ENCODE peak calls at places on chromosomes 6 and 20, in seven cellular contexts. One of them, this sample, is unnamed.

GRCh38 chr6:1621328-1621701 is 11.6 kb downstream of the FOXC1 start:
- DNase-seq in dorsolateral prefrontal cortex: no peak
- DNase-seq in stimulated activated CD8-positive, alpha-beta memory T cell treated with anti-CD3 and anti-CD28 coated beads, Interleukin-15, amount 100 ng/mL, for 1 hour: no peak
- DNase-seq in kidney tubule cell: peak; percentile 20
- DNase-seq in activated gamma-delta T cell treated with Interleukin-2 at 50 U/mL for 16 hours: no peak
- DNase-seq in memory B cell: no peak
- DNase-seq in HFFc6: no peak
- DNase-seq in this sample: no peak

GRCh38 chr6:70842541-70842940 is 114.3 kb downstream of the B3GAT2 start:
- DNase-seq in memory B cell: no peak
- DNase-seq in activated gamma-delta T cell treated with Interleukin-2 at 50 U/mL for 16 hours: no peak
- DNase-seq in HFFc6: no peak
- DNase-seq in kidney tubule cell: no peak
- DNase-seq in dorsolateral prefrontal cortex: no peak
- DNase-seq in stimulated activated CD8-positive, alpha-beta memory T cell treated with anti-CD3 and anti-CD28 coated beads, Interleukin-15, amount 100 ng/mL, for 1 hour: no peak
- DNase-seq in this sample: no peak

GRCh38 chr6:15661815-15662245 is 998 bp downstream of the DTNBP1 start:
- DNase-seq in stimulated activated CD8-positive, alpha-beta memory T cell treated with anti-CD3 and anti-CD28 coated beads, Interleukin-15, amount 100 ng/mL, for 1 hour: no peak
- DNase-seq in dorsolateral prefrontal cortex: no peak
- DNase-seq in HFFc6: no peak
- DNase-seq in kidney tubule cell: no peak
- DNase-seq in memory B cell: no peak
- DNase-seq in activated gamma-delta T cell treated with Interleukin-2 at 50 U/mL for 16 hours: no peak
- DNase-seq in this sample: no peak

GRCh38 chr6:170152989-170153388 is 137.9 kb downstream of the DLL1 start:
- DNase-seq in kidney tubule cell: peak; percentile 75
- DNase-seq in stimulated activated CD8-positive, alpha-beta memory T cell treated with anti-CD3 and anti-CD28 coated beads, Interleukin-15, amount 100 ng/mL, for 1 hour: no peak
- DNase-seq in memory B cell: no peak
- DNase-seq in dorsolateral prefrontal cortex: no peak
- DNase-seq in activated gamma-delta T cell treated with Interleukin-2 at 50 U/mL for 16 hours: no peak
- DNase-seq in HFFc6: no peak
- DNase-seq in this sample: no peak

GRCh38 chr6:53928641-53929339 is 134.0 kb downstream of the LRRC1 start:
- DNase-seq in dorsolateral prefrontal cortex: no peak
- DNase-seq in kidney tubule cell: peak; percentile 39
- DNase-seq in activated gamma-delta T cell treated with Interleukin-2 at 50 U/mL for 16 hours: no peak
- DNase-seq in stimulated activated CD8-positive, alpha-beta memory T cell treated with anti-CD3 and anti-CD28 coated beads, Interleukin-15, amount 100 ng/mL, for 1 hour: no peak
- DNase-seq in HFFc6: no peak
- DNase-seq in memory B cell: no peak
- DNase-seq in this sample: no peak

GRCh38 chr6:39192736-39193135 is 36.5 kb downstream of the KCNK5 start:
- DNase-seq in HFFc6: no peak
- DNase-seq in dorsolateral prefrontal cortex: no peak
- DNase-seq in activated gamma-delta T cell treated with Interleukin-2 at 50 U/mL for 16 hours: no peak
- DNase-seq in kidney tubule cell: no peak
- DNase-seq in memory B cell: no peak
- DNase-seq in stimulated activated CD8-positive, alpha-beta memory T cell treated with anti-CD3 and anti-CD28 coated beads, Interleukin-15, amount 100 ng/mL, for 1 hour: no peak
- DNase-seq in this sample: no peak

GRCh38 chr20:5657190-5657872 is 92.9 kb upstream of the SHLD1 start:
- DNase-seq in HFFc6: peak; percentile 97
- DNase-seq in kidney tubule cell: peak; percentile 98
- DNase-seq in activated gamma-delta T cell treated with Interleukin-2 at 50 U/mL for 16 hours: no peak
- DNase-seq in stimulated activated CD8-positive, alpha-beta memory T cell treated with anti-CD3 and anti-CD28 coated beads, Interleukin-15, amount 100 ng/mL, for 1 hour: no peak
- DNase-seq in memory B cell: no peak
- DNase-seq in dorsolateral prefrontal cortex: no peak
- DNase-seq in this sample: peak; percentile 73

GRCh38 chr20:36847710-36848040 is 28.3 kb upstream of the TLDC2 start:
- DNase-seq in memory B cell: no peak
- DNase-seq in dorsolateral prefrontal cortex: no peak
- DNase-seq in HFFc6: no peak
- DNase-seq in kidney tubule cell: no peak
- DNase-seq in stimulated activated CD8-positive, alpha-beta memory T cell treated with anti-CD3 and anti-CD28 coated beads, Interleukin-15, amount 100 ng/mL, for 1 hour: no peak
- DNase-seq in activated gamma-delta T cell treated with Interleukin-2 at 50 U/mL for 16 hours: no peak
- DNase-seq in this sample: no peak

GRCh38 chr20:57413990-57414389 is 22.8 kb downstream of the RBM38 start:
- DNase-seq in activated gamma-delta T cell treated with Interleukin-2 at 50 U/mL for 16 hours: no peak
- DNase-seq in kidney tubule cell: no peak
- DNase-seq in HFFc6: no peak
- DNase-seq in memory B cell: no peak
- DNase-seq in stimulated activated CD8-positive, alpha-beta memory T cell treated with anti-CD3 and anti-CD28 coated beads, Interleukin-15, amount 100 ng/mL, for 1 hour: no peak
- DNase-seq in dorsolateral prefrontal cortex: no peak
- DNase-seq in this sample: no peak

GRCh38 chr6:56211724-56212123 is 35.7 kb downstream of the COL21A1 start:
- DNase-seq in kidney tubule cell: no peak
- DNase-seq in activated gamma-delta T cell treated with Interleukin-2 at 50 U/mL for 16 hours: no peak
- DNase-seq in HFFc6: no peak
- DNase-seq in stimulated activated CD8-positive, alpha-beta memory T cell treated with anti-CD3 and anti-CD28 coated beads, Interleukin-15, amount 100 ng/mL, for 1 hour: no peak
- DNase-seq in dorsolateral prefrontal cortex: no peak
- DNase-seq in memory B cell: no peak
- DNase-seq in this sample: no peak

GRCh38 chr20:61891916-61892649 is 173.6 kb downstream of the TAF4 start:
- DNase-seq in kidney tubule cell: no peak
- DNase-seq in HFFc6: no peak
- DNase-seq in dorsolateral prefrontal cortex: no peak
- DNase-seq in memory B cell: no peak
- DNase-seq in activated gamma-delta T cell treated with Interleukin-2 at 50 U/mL for 16 hours: no peak
- DNase-seq in stimulated activated CD8-positive, alpha-beta memory T cell treated with anti-CD3 and anti-CD28 coated beads, Interleukin-15, amount 100 ng/mL, for 1 hour: no peak
- DNase-seq in this sample: no peak

GRCh38 chr6:101716387-101716786 is 322.9 kb downstream of the GRIK2 start:
- DNase-seq in memory B cell: no peak
- DNase-seq in activated gamma-delta T cell treated with Interleukin-2 at 50 U/mL for 16 hours: no peak
- DNase-seq in stimulated activated CD8-positive, alpha-beta memory T cell treated with anti-CD3 and anti-CD28 coated beads, Interleukin-15, amount 100 ng/mL, for 1 hour: no peak
- DNase-seq in kidney tubule cell: no peak
- DNase-seq in HFFc6: no peak
- DNase-seq in dorsolateral prefrontal cortex: no peak
- DNase-seq in this sample: no peak

GRCh38 chr20:43824699-43825402 is 89.8 kb upstream of the TOX2 start:
- DNase-seq in activated gamma-delta T cell treated with Interleukin-2 at 50 U/mL for 16 hours: no peak
- DNase-seq in memory B cell: no peak
- DNase-seq in stimulated activated CD8-positive, alpha-beta memory T cell treated with anti-CD3 and anti-CD28 coated beads, Interleukin-15, amount 100 ng/mL, for 1 hour: no peak
- DNase-seq in HFFc6: peak; percentile 45
- DNase-seq in kidney tubule cell: peak; percentile 44
- DNase-seq in dorsolateral prefrontal cortex: no peak
- DNase-seq in this sample: no peak

GRCh38 chr6:11096109-11096508 is 2.5 kb downstream of the SMIM13 start:
- DNase-seq in stimulated activated CD8-positive, alpha-beta memory T cell treated with anti-CD3 and anti-CD28 coated beads, Interleukin-15, amount 100 ng/mL, for 1 hour: no peak
- DNase-seq in activated gamma-delta T cell treated with Interleukin-2 at 50 U/mL for 16 hours: no peak
- DNase-seq in HFFc6: peak; percentile 30
- DNase-seq in memory B cell: no peak
- DNase-seq in dorsolateral prefrontal cortex: no peak
- DNase-seq in kidney tubule cell: peak; percentile 52
- DNase-seq in this sample: no peak

GRCh38 chr6:148771212-148771601 is 24.4 kb downstream of the UST start:
- DNase-seq in memory B cell: no peak
- DNase-seq in kidney tubule cell: no peak
- DNase-seq in stimulated activated CD8-positive, alpha-beta memory T cell treated with anti-CD3 and anti-CD28 coated beads, Interleukin-15, amount 100 ng/mL, for 1 hour: no peak
- DNase-seq in HFFc6: no peak
- DNase-seq in dorsolateral prefrontal cortex: no peak
- DNase-seq in activated gamma-delta T cell treated with Interleukin-2 at 50 U/mL for 16 hours: no peak
- DNase-seq in this sample: no peak

GRCh38 chr20:50378170-50379000 is 131.8 kb upstream of the PTPN1 start:
- DNase-seq in activated gamma-delta T cell treated with Interleukin-2 at 50 U/mL for 16 hours: no peak
- DNase-seq in kidney tubule cell: no peak
- DNase-seq in dorsolateral prefrontal cortex: no peak
- DNase-seq in HFFc6: no peak
- DNase-seq in memory B cell: no peak
- DNase-seq in stimulated activated CD8-positive, alpha-beta memory T cell treated with anti-CD3 and anti-CD28 coated beads, Interleukin-15, amount 100 ng/mL, for 1 hour: no peak
- DNase-seq in this sample: no peak

GRCh38 chr20:24735263-24735662 is 213.8 kb upstream of the CST7 start:
- DNase-seq in HFFc6: no peak
- DNase-seq in memory B cell: no peak
- DNase-seq in activated gamma-delta T cell treated with Interleukin-2 at 50 U/mL for 16 hours: no peak
- DNase-seq in stimulated activated CD8-positive, alpha-beta memory T cell treated with anti-CD3 and anti-CD28 coated beads, Interleukin-15, amount 100 ng/mL, for 1 hour: no peak
- DNase-seq in kidney tubule cell: no peak
- DNase-seq in dorsolateral prefrontal cortex: no peak
- DNase-seq in this sample: no peak

GRCh38 chr20:37727247-37727956 is 33.6 kb downstream of the CTNNBL1 start:
- DNase-seq in kidney tubule cell: peak; percentile 1
- DNase-seq in activated gamma-delta T cell treated with Interleukin-2 at 50 U/mL for 16 hours: no peak
- DNase-seq in HFFc6: no peak
- DNase-seq in stimulated activated CD8-positive, alpha-beta memory T cell treated with anti-CD3 and anti-CD28 coated beads, Interleukin-15, amount 100 ng/mL, for 1 hour: no peak
- DNase-seq in dorsolateral prefrontal cortex: no peak
- DNase-seq in memory B cell: no peak
- DNase-seq in this sample: no peak

GRCh38 chr20:2691127-2691526 is 1.5 kb upstream of the EBF4 start:
- DNase-seq in HFFc6: no peak
- DNase-seq in kidney tubule cell: no peak
- DNase-seq in activated gamma-delta T cell treated with Interleukin-2 at 50 U/mL for 16 hours: no peak
- DNase-seq in dorsolateral prefrontal cortex: no peak
- DNase-seq in memory B cell: no peak
- DNase-seq in stimulated activated CD8-positive, alpha-beta memory T cell treated with anti-CD3 and anti-CD28 coated beads, Interleukin-15, amount 100 ng/mL, for 1 hour: no peak
- DNase-seq in this sample: no peak

GRCh38 chr20:4946585-4947378 is 54.5 kb downstream of the SLC23A2 start:
- DNase-seq in activated gamma-delta T cell treated with Interleukin-2 at 50 U/mL for 16 hours: no peak
- DNase-seq in HFFc6: no peak
- DNase-seq in stimulated activated CD8-positive, alpha-beta memory T cell treated with anti-CD3 and anti-CD28 coated beads, Interleukin-15, amount 100 ng/mL, for 1 hour: no peak
- DNase-seq in memory B cell: peak; percentile 20
- DNase-seq in dorsolateral prefrontal cortex: no peak
- DNase-seq in kidney tubule cell: peak; percentile 34
- DNase-seq in this sample: no peak

GRCh38 chr6:152598421-152598820 is 38.7 kb downstream of the SYNE1 start:
- DNase-seq in activated gamma-delta T cell treated with Interleukin-2 at 50 U/mL for 16 hours: no peak
- DNase-seq in HFFc6: peak; percentile 28
- DNase-seq in kidney tubule cell: peak; percentile 6
- DNase-seq in memory B cell: no peak
- DNase-seq in dorsolateral prefrontal cortex: no peak
- DNase-seq in stimulated activated CD8-positive, alpha-beta memory T cell treated with anti-CD3 and anti-CD28 coated beads, Interleukin-15, amount 100 ng/mL, for 1 hour: no peak
- DNase-seq in this sample: no peak

GRCh38 chr20:37229300-37229699 is 32.3 kb downstream of the GHRH start:
- DNase-seq in memory B cell: no peak
- DNase-seq in activated gamma-delta T cell treated with Interleukin-2 at 50 U/mL for 16 hours: no peak
- DNase-seq in kidney tubule cell: no peak
- DNase-seq in stimulated activated CD8-positive, alpha-beta memory T cell treated with anti-CD3 and anti-CD28 coated beads, Interleukin-15, amount 100 ng/mL, for 1 hour: no peak
- DNase-seq in HFFc6: no peak
- DNase-seq in dorsolateral prefrontal cortex: no peak
- DNase-seq in this sample: no peak

GRCh38 chr6:143673638-143674037 is 4.1 kb upstream of the PHACTR2 start:
- DNase-seq in kidney tubule cell: peak; percentile 94
- DNase-seq in stimulated activated CD8-positive, alpha-beta memory T cell treated with anti-CD3 and anti-CD28 coated beads, Interleukin-15, amount 100 ng/mL, for 1 hour: no peak
- DNase-seq in memory B cell: no peak
- DNase-seq in HFFc6: peak; percentile 75
- DNase-seq in activated gamma-delta T cell treated with Interleukin-2 at 50 U/mL for 16 hours: no peak
- DNase-seq in dorsolateral prefrontal cortex: no peak
- DNase-seq in this sample: peak; percentile 43

This sample was measured in BJ.